ENCODE peak calls at places on chromosomes 5 and 9, in nine cellular contexts. Y, N, K, P, W, E, V, J and B are unnamed samples.
A peak's percentile ranks its signal among the peaks of the same experiment; 100 is the strongest.

GRCh38 chr5:151758141-151758429 is 346 bp downstream of the ATOX1 start:
- DNase-seq in E (no peak), N (no peak), W (no peak), K (no peak), P (no peak), J (peak; percentile 31), Y (no peak), V (no peak), B (no peak)

GRCh38 chr5:24183941-24184340 is 460.8 kb downstream of the CDH10 start:
- DNase-seq in N (no peak), P (no peak), Y (no peak), W (no peak), V (no peak), K (no peak), E (peak; percentile 27), J (no peak), B (no peak)

GRCh38 chr5:138559937-138560336 is 15.3 kb downstream of the HSPA9 start:
- DNase-seq in N (no peak), V (no peak), E (peak; percentile 23), Y (no peak), K (no peak), P (no peak), W (no peak), J (peak; percentile 40), B (no peak)

GRCh38 chr9:101437806-101438232 is 2.2 kb upstream of the ALDOB start:
- DNase-seq in J (peak; percentile 44), Y (no peak), E (no peak), P (no peak), N (no peak), V (no peak), K (no peak), W (no peak), B (no peak)

GRCh38 chr5:54769072-54769471 is 216.3 kb downstream of the ESM1 start:
- DNase-seq in Y (no peak), V (no peak), P (no peak), N (no peak), E (peak; percentile 12), J (no peak), W (no peak), K (no peak), B (no peak)

GRCh38 chr9:111407813-111408212 is 76.4 kb downstream of the ECPAS start:
- DNase-seq in N (no peak), J (no peak), K (no peak), W (no peak), P (no peak), V (no peak), Y (no peak), E (no peak), B (no peak)

GRCh38 chr5:168165221-168165965 is 126.1 kb upstream of the WWC1 start:
- DNase-seq in E (no peak), P (no peak), J (no peak), N (no peak), W (no peak), K (no peak), Y (peak; percentile 44), V (no peak), B (no peak)

GRCh38 chr5:95235439-95235982 is 49.4 kb downstream of the MCTP1 start:
- DNase-seq in K (no peak), J (no peak), V (no peak), E (no peak), P (no peak), W (no peak), Y (no peak), N (no peak), B (no peak)

GRCh38 chr5:82265052-82265451 is 13.1 kb downstream of the RPS23 start:
- DNase-seq in E (no peak), W (no peak), K (no peak), N (no peak), J (no peak), Y (no peak), P (no peak), V (no peak), B (no peak)

GRCh38 chr9:134390537-134390936 is 64.3 kb downstream of the RXRA start:
- DNase-seq in P (peak; percentile 43), W (peak; percentile 98), E (no peak), K (no peak), J (no peak), Y (no peak), N (no peak), V (peak; percentile 87), B (peak; percentile 67)

GRCh38 chr9:138049779-138050471 is 172.3 kb downstream of the CACNA1B start:
- DNase-seq in V (no peak), J (peak; percentile 17), N (no peak), P (no peak), K (no peak), E (no peak), W (no peak), Y (no peak), B (no peak)

GRCh38 chr9:92406506-92406905 is 2.1 kb upstream of the OGN start:
- DNase-seq in Y (no peak), K (no peak), P (peak; percentile 17), E (no peak), J (no peak), N (peak; percentile 8), V (peak; percentile 13), W (peak; percentile 45), B (peak; percentile 44)

GRCh38 chr9:116639251-116639741 is 47.8 kb upstream of the TRIM32 start:
- DNase-seq in Y (no peak), K (no peak), J (no peak), V (no peak), N (no peak), W (no peak), E (no peak), P (no peak), B (no peak)

GRCh38 chr5:107669543-107670027 is 1.2 kb downstream of the EFNA5 start:
- DNase-seq in Y (peak; percentile 9), V (no peak), W (peak; percentile 8), K (peak; percentile 23), N (no peak), J (peak; percentile 39), P (no peak), E (peak; percentile 43), B (no peak)

GRCh38 chr5:31770157-31770556 is 131.2 kb downstream of the PDZD2 start:
- DNase-seq in N (no peak), P (no peak), Y (no peak), K (no peak), J (no peak), E (no peak), W (no peak), V (no peak), B (no peak)

GRCh38 chr5:6686916-6687409 is 26.3 kb upstream of the TENT4A start:
- DNase-seq in V (no peak), Y (no peak), P (no peak), W (peak; percentile 19), E (peak; percentile 62), K (no peak), J (no peak), N (no peak), B (no peak)

GRCh38 chr5:89246252-89246651 is 363.3 kb upstream of the MEF2C start:
- DNase-seq in N (no peak), K (no peak), W (no peak), P (no peak), V (no peak), Y (no peak), E (peak; percentile 40), J (no peak), B (no peak)

GRCh38 chr5:154302181-154302580 is 111.6 kb downstream of the GALNT10 start:
- DNase-seq in W (no peak), K (peak; percentile 65), N (no peak), E (no peak), Y (no peak), V (no peak), J (peak; percentile 73), P (no peak), B (no peak)

GRCh38 chr5:1299511-1299850 is 4.6 kb upstream of the TERT start:
- DNase-seq in K (no peak), N (no peak), V (no peak), W (no peak), P (no peak), E (no peak), Y (no peak), J (no peak), B (no peak)

GRCh38 chr5:65105301-65105700 is 336.6 kb downstream of the CWC27 start:
- DNase-seq in Y (no peak), P (no peak), V (no peak), J (no peak), N (no peak), E (no peak), W (no peak), K (no peak), B (no peak)

GRCh38 chr9:133359420-133360175 is 3.2 kb downstream of the SURF2 start:
- DNase-seq in P (no peak), V (no peak), Y (no peak), K (no peak), J (no peak), E (no peak), N (no peak), W (peak; percentile 52), B (no peak)

GRCh38 chr5:65837139-65837538 is 89.2 kb upstream of the ERBIN start:
- DNase-seq in N (no peak), P (no peak), W (no peak), K (no peak), E (peak; percentile 38), Y (no peak), V (no peak), J (no peak), B (no peak)

GRCh38 chr5:146867996-146868708 is 10.4 kb downstream of the PPP2R2B start:
- DNase-seq in J (no peak), E (no peak), V (no peak), Y (no peak), W (no peak), P (no peak), K (no peak), N (no peak), B (no peak)

GRCh38 chr5:78633710-78634109 is 14.9 kb downstream of the LHFPL2 start:
- DNase-seq in N (no peak), K (no peak), V (no peak), W (no peak), Y (no peak), E (peak; percentile 30), J (no peak), P (no peak), B (no peak)

GRCh38 chr5:143921525-143922311 is 109.8 kb downstream of the HMHB1 start:
- DNase-seq in E (peak; percentile 92), Y (no peak), N (no peak), K (no peak), V (no peak), P (no peak), W (no peak), J (no peak), B (no peak)

GRCh38 chr9:37870081-37870798 is 33.7 kb downstream of the SLC25A51 start:
- DNase-seq in V (no peak), K (no peak), J (no peak), N (no peak), W (no peak), E (no peak), Y (no peak), P (no peak), B (no peak)

GRCh38 chr5:139650031-139650688 is 2.0 kb downstream of the CXXC5 start:
- DNase-seq in J (peak; percentile 56), W (peak; percentile 60), P (no peak), N (no peak), Y (no peak), E (no peak), V (peak; percentile 41), K (no peak), B (no peak)

GRCh38 chr5:143841446-143841845 is 29.5 kb downstream of the HMHB1 start:
- DNase-seq in K (no peak), Y (no peak), P (no peak), W (no peak), V (no peak), N (no peak), E (no peak), J (no peak), B (no peak)

GRCh38 chr5:86748538-86749105 is 130.9 kb downstream of the COX7C start:
- DNase-seq in P (no peak), E (peak; percentile 58), N (no peak), V (no peak), Y (no peak), W (no peak), J (no peak), K (no peak), B (no peak)

GRCh38 chr9:125674981-125675973 is 31.7 kb downstream of the MAPKAP1 start:
- DNase-seq in N (no peak), Y (no peak), J (no peak), K (no peak), W (no peak), E (peak; percentile 80), V (no peak), P (no peak), B (no peak)

GRCh38 chr9:7592321-7593319 is 207.0 kb downstream of the DMAC1 start:
- DNase-seq in J (no peak), W (no peak), V (no peak), K (no peak), P (no peak), N (no peak), E (no peak), Y (no peak), B (no peak)